ENCODE peak calls at places on chromosomes 12 and 14, in six cellular contexts. C is fibroblast of the aortic adventitia, R is GM12865, L is AG09309, F is endodermal cell, E is colonic mucosa. U is an unnamed sample.

GRCh38 chr14:60946773-60947172 is 34.1 kb downstream of the TRMT5 start:
- DNase-seq in C (no peak), R (no peak), L (no peak), F (no peak), E (no peak), U (no peak)

GRCh38 chr14:91349481-91350074 is 68.0 kb downstream of the CCDC88C start:
- DNase-seq in C (no peak), R (peak), L (no peak), F (no peak), E (no peak), U (no peak)

GRCh38 chr12:27334052-27334720 is 1.6 kb downstream of the BMAL2 start:
- DNase-seq in C (no peak), R (peak), L (no peak), F (no peak), E (no peak), U (no peak)

GRCh38 chr12:27861428-27862167 is 81.6 kb upstream of the MANSC4 start:
- DNase-seq in C (peak), R (peak), L (no peak), F (no peak), E (peak), U (no peak)

GRCh38 chr14:39267592-39268112 is 33.9 kb downstream of the MIA2 start:
- DNase-seq in C (peak), R (no peak), L (no peak), F (no peak), E (no peak), U (no peak)

GRCh38 chr12:67137256-67137655 is 131.9 kb upstream of the CAND1 start:
- DNase-seq in C (peak), R (no peak), L (no peak), F (no peak), E (no peak), U (no peak)

GRCh38 chr14:89365071-89365801 is 51.8 kb downstream of the FOXN3 start:
- DNase-seq in C (no peak), R (peak), L (no peak), F (no peak), E (peak), U (no peak)

GRCh38 chr14:71136386-71137060 is 229.3 kb downstream of the PCNX1 start:
- DNase-seq in C (no peak), R (peak), L (no peak), F (no peak), E (no peak), U (no peak)

GRCh38 chr14:69693145-69693544 is 73.8 kb upstream of the SRSF5 start:
- DNase-seq in C (no peak), R (peak), L (no peak), F (peak), E (no peak), U (peak)

GRCh38 chr12:105214670-105215375 is 21.2 kb downstream of the APPL2 start:
- DNase-seq in C (no peak), R (no peak), L (no peak), F (no peak), E (peak), U (no peak)

GRCh38 chr12:117975006-117975405 is 6.2 kb upstream of the KSR2 start:
- DNase-seq in C (no peak), R (no peak), L (no peak), F (no peak), E (no peak), U (no peak)

GRCh38 chr14:104941508-104942365 is 17.1 kb downstream of the PLD4 start:
- DNase-seq in C (no peak), R (no peak), L (no peak), F (no peak), E (no peak), U (no peak)

GRCh38 chr12:51910168-51910567 is 2.9 kb downstream of the ACVRL1 start:
- DNase-seq in C (peak), R (no peak), L (no peak), F (no peak), E (no peak), U (no peak)

GRCh38 chr14:99605299-99605961 is 1.4 kb upstream of the CCDC85C start:
- DNase-seq in C (peak), R (peak), L (no peak), F (peak), E (peak), U (peak)

GRCh38 chr14:101501341-101501740 is 60.0 kb upstream of the DIO3 start:
- DNase-seq in C (no peak), R (no peak), L (no peak), F (no peak), E (no peak), U (no peak)

GRCh38 chr12:82097877-82098276 is 260.3 kb downstream of the CCDC59 start:
- DNase-seq in C (no peak), R (no peak), L (no peak), F (no peak), E (no peak), U (peak)

GRCh38 chr12:132511516-132512196 is 21.7 kb downstream of the FBRSL1 start:
- DNase-seq in C (no peak), R (no peak), L (no peak), F (no peak), E (no peak), U (no peak)

GRCh38 chr14:55026793-55027560 is at the start of the genes SOCS4 and WDHD1:
- DNase-seq in C (peak), R (peak), L (peak), F (peak), E (peak), U (peak)
- TF ChIP-seq CTCF in C (no peak), R (peak), L (peak), F (peak), E (no peak), U (no peak)

GRCh38 chr12:121812921-121813896 is 9.4 kb downstream of the SETD1B start:
- DNase-seq in C (peak), R (no peak), L (no peak), F (no peak), E (no peak), U (no peak)

GRCh38 chr12:121811434-121812319 is 7.9 kb downstream of the SETD1B start:
- DNase-seq in C (peak), R (peak), L (no peak), F (peak), E (peak), U (peak)

GRCh38 chr12:121810833-121811433 is 7.1 kb downstream of the SETD1B start:
- DNase-seq in C (peak), R (no peak), L (no peak), F (no peak), E (no peak), U (no peak)

GRCh38 chr12:121813951-121814350 is 10.1 kb downstream of the SETD1B start:
- DNase-seq in C (no peak), R (no peak), L (no peak), F (no peak), E (no peak), U (no peak)

GRCh38 chr12:121812320-121812871 is 8.6 kb downstream of the SETD1B start:
- DNase-seq in C (peak), R (peak), L (no peak), F (peak), E (peak), U (peak)
- TF ChIP-seq CTCF in C (no peak), R (no peak), L (no peak), F (peak), E (peak), U (peak)

DNA sequence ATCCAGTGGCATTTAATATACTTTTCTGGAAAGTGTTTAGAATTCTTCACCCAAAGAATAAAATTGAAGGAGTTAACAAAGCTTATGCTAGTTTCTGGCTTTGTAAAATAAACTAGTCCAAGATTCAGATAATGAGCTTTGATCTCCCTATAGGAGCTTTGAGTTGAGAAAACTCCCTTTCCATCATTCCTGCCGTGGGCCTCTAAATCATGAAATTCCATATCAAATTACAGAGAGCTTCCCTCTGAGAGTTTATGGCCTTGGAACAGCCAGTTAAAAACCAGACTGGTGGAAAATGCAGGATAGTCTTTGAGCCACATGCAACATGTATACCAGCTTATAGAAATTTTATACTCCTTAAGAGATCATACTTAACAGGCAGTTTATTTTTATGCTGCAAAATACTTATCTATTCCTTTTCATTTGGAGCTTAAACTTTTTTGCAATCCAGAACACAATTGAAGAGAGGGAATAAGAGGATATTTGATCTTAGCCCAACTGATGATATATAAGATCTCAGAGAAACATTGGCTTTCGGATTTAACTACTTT is 175.8 kb upstream of the ATP2B1 start:
- DNase-seq in C (no peak), R (no peak), L (no peak), F (no peak), E (no peak), U (no peak)
- TF ChIP-seq CTCF in C (no peak), R (no peak), L (no peak), F (no peak), E (no peak), U (no peak)

GRCh38 chr12:121956041-121956341 is 37.6 kb downstream of the CFAP251 start:
- DNase-seq in C (no peak), R (no peak), L (no peak), F (no peak), E (no peak), U (no peak)
- TF ChIP-seq CTCF in C (no peak), R (no peak), L (no peak), F (peak), E (peak), U (no peak)

GRCh38 chr14:21241218-21241819 is 27.9 kb downstream of the HNRNPC start:
- DNase-seq in C (peak), R (no peak), L (no peak), F (no peak), E (no peak), U (no peak)
- TF ChIP-seq CTCF in C (peak), R (peak), L (peak), F (peak), E (peak), U (peak)

GRCh38 chr12:92574046-92574783 is 128.6 kb upstream of the PLEKHG7 start:
- DNase-seq in C (no peak), R (no peak), L (no peak), F (peak), E (no peak), U (no peak)
- TF ChIP-seq CTCF in C (no peak), R (peak), L (peak), F (peak), E (no peak), U (no peak)

DNA sequence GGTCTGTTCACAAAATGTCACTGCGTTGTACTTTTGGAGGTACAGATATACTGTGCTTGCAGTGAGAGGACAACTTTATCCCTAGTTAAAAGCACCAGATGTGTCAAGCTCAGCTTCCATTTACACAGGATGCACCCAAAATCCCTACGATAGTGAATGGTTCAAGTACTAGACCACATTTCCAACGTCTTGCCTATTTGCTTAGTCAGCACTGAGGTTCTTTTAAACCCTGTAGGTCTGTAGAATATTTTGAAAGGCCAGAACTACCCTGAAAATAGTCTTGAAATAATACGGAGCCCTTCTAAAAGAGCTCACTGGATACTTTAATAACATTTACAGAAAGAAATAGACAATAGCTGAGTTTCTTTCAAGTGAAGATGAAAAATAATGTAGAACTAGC is 466.1 kb downstream of the FUT8 start:
- DNase-seq in C (no peak), R (no peak), L (no peak), F (no peak), E (no peak), U (no peak)
- TF ChIP-seq CTCF in C (no peak), R (no peak), L (no peak), F (no peak), E (no peak), U (no peak)

U was measured in nephron progenitor cell.